ENCODE peak calls at places on chromosome 14, in seven cellular contexts. Q is GM12878, Z is HCT116, D is K562, T is SK-N-SH, V is H1, I is HepG2. W is an unnamed sample.

GRCh38 chr14:24274101-24274543 is 2.7 kb upstream of the RABGGTA start:
- DNase-seq in I (no peak), Q (peak), Z (no peak), V (no peak), D (no peak), T (no peak), W (no peak)

GRCh38 chr14:74240794-74241610 is 1.8 kb downstream of the VSX2 start:
- DNase-seq in Q (no peak), I (no peak), T (peak), V (no peak), Z (no peak), D (no peak), W (no peak)

GRCh38 chr14:80996049-80996901 is 40.9 kb downstream of the TSHR start:
- DNase-seq in Q (no peak), V (no peak), T (peak), I (peak), Z (peak), D (peak), W (peak)

GRCh38 chr14:86604546-86604945 is 1074.6 kb downstream of the FLRT2 start:
- DNase-seq in V (no peak), I (no peak), Z (no peak), T (no peak), D (no peak), Q (no peak), W (no peak)

GRCh38 chr14:51283402-51283825 is 43.4 kb downstream of the TMX1 start:
- DNase-seq in V (no peak), T (peak), Q (no peak), D (peak), I (peak), Z (peak), W (peak)

GRCh38 chr14:23384364-23385080 is 7.7 kb downstream of the CMTM5 start:
- DNase-seq in I (no peak), V (no peak), Q (no peak), D (no peak), Z (no peak), T (no peak), W (no peak)

GRCh38 chr14:99479903-99480855 is 480 bp downstream of the SETD3 start:
- DNase-seq in V (no peak), D (peak), T (peak), Z (peak), I (peak), Q (no peak), W (no peak)

GRCh38 chr14:79658224-79658623 is 553.1 kb downstream of the DIO2 start:
- DNase-seq in D (no peak), T (no peak), Q (no peak), I (no peak), V (no peak), Z (no peak), W (no peak)

GRCh38 chr14:23358042-23358441 is 5.4 kb upstream of the SLC22A17 start:
- DNase-seq in Q (no peak), V (no peak), I (no peak), Z (no peak), T (no peak), D (no peak), W (no peak)

GRCh38 chr14:22563987-22564386 is 25.0 kb downstream of the DAD1 start:
- DNase-seq in T (no peak), D (no peak), Z (no peak), I (no peak), Q (peak), V (no peak), W (no peak)

GRCh38 chr14:33432407-33433023 is 493.8 kb downstream of the NPAS3 start:
- DNase-seq in T (no peak), D (no peak), I (peak), V (no peak), Q (no peak), Z (no peak), W (no peak)

GRCh38 chr14:73785336-73785833 is 66.2 kb upstream of the PTGR2 start:
- DNase-seq in T (peak), D (no peak), V (no peak), I (peak), Z (no peak), Q (no peak), W (peak)

GRCh38 chr14:102694530-102695171 is 82.6 kb upstream of the TRAF3 start:
- DNase-seq in V (peak), Z (peak), D (peak), I (peak), T (peak), Q (peak), W (peak)

GRCh38 chr14:95507174-95507573 is 9.3 kb downstream of the SYNE3 start:
- DNase-seq in I (no peak), Q (no peak), T (no peak), Z (no peak), D (peak), V (no peak), W (no peak)

GRCh38 chr14:67411820-67412421 is at the start of gene PLEK2:
- DNase-seq in Z (peak), D (no peak), V (no peak), Q (no peak), T (peak), I (no peak), W (no peak)

GRCh38 chr14:22887260-22887989 is 4.4 kb downstream of the REM2 start:
- DNase-seq in I (no peak), Z (peak), T (peak), Q (peak), V (no peak), D (peak), W (peak)

GRCh38 chr14:52000019-52000582 is 10.8 kb downstream of the RTRAF start:
- DNase-seq in Z (no peak), D (no peak), Q (no peak), T (no peak), V (no peak), I (no peak), W (no peak)

GRCh38 chr14:20799444-20799843 is 3.2 kb downstream of the RNASE1 start:
- DNase-seq in T (no peak), Q (no peak), V (no peak), D (no peak), I (no peak), Z (no peak), W (no peak)

GRCh38 chr14:71833476-71833875 is 98.8 kb upstream of the RGS6 start:
- DNase-seq in V (no peak), I (no peak), Z (no peak), Q (no peak), D (no peak), T (no peak), W (no peak)

GRCh38 chr14:98133806-98134205 is 1138.2 kb downstream of the BCL11B start:
- DNase-seq in D (peak), T (no peak), Q (no peak), Z (no peak), I (no peak), V (no peak), W (no peak)

GRCh38 chr14:99277534-99277933 is 5.5 kb upstream of the BCL11B start:
- DNase-seq in T (no peak), Z (no peak), I (no peak), D (no peak), V (no peak), Q (no peak), W (no peak)

GRCh38 chr14:105193916-105194782 is 13.0 kb upstream of the NUDT14 start:
- DNase-seq in Q (no peak), T (peak), I (no peak), V (no peak), D (no peak), Z (no peak), W (no peak)

GRCh38 chr14:68282479-68283377 is 463.1 kb downstream of the RAD51B start:
- DNase-seq in T (no peak), I (peak), Q (peak), Z (no peak), D (no peak), V (no peak), W (no peak)

GRCh38 chr14:50830044-50830931 is 674 bp downstream of the NIN start:
- DNase-seq in I (peak), T (peak), Z (no peak), Q (peak), D (peak), V (no peak), W (no peak)

GRCh38 chr14:79548836-79549235 is 662.5 kb downstream of the DIO2 start:
- DNase-seq in Z (no peak), Q (no peak), D (no peak), I (no peak), V (no peak), T (no peak), W (no peak)

GRCh38 chr14:59254146-59254910 is 65.9 kb downstream of the DAAM1 start:
- DNase-seq in I (no peak), V (no peak), D (no peak), Q (no peak), T (peak), Z (no peak), W (no peak)

GRCh38 chr14:54529811-54530210 is 20.1 kb downstream of the CGRRF1 start:
- DNase-seq in Z (no peak), D (no peak), I (no peak), T (no peak), V (no peak), Q (no peak), W (no peak)

GRCh38 chr14:77024171-77024627 is 4.3 kb downstream of the IRF2BPL start:
- DNase-seq in D (peak), V (no peak), I (peak), Z (no peak), T (no peak), Q (no peak), W (no peak)

GRCh38 chr14:91749857-91750256 is 18.0 kb upstream of the CATSPERB start:
- DNase-seq in D (no peak), I (no peak), V (no peak), Q (no peak), T (no peak), Z (no peak), W (no peak)

GRCh38 chr14:55807059-55807499 is 227.1 kb downstream of the KTN1 start:
- DNase-seq in Q (no peak), D (peak), I (peak), T (peak), Z (peak), V (no peak), W (no peak)

GRCh38 chr14:25055998-25056687 is 6.2 kb upstream of the STXBP6 start:
- DNase-seq in Z (no peak), D (no peak), T (no peak), I (no peak), Q (no peak), V (no peak), W (no peak)

GRCh38 chr14:54211562-54212308 is 185.1 kb upstream of the CDKN3 start:
- DNase-seq in Q (no peak), I (no peak), V (no peak), T (no peak), D (no peak), Z (peak), W (no peak)

DNA sequence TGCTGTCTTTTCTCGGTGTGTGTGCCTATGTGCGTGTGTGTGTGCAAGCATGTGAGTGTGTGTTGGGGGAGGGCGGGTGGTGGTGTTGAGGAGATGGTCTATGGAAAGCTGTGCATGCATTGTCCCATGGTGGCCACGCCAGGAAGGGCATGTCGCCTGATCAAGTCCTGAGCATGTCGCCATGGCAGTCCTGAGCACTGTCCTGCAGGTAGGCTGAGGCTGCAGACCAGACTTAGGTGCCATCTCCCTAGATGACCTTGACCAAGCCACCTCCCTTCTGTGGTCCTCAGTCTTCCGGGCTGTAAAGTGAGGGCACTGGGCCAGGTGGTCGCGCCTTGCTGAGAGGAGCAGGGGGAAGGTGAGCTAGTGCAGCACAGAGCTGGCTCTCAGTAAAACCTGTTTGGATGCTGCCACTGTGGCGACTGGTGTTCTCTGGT is 81.4 kb downstream of the PAPOLA start:
- DNase-seq in D (no peak), V (no peak), I (no peak), T (no peak), Z (no peak), Q (no peak), W (no peak)
- TF ChIP-seq SIN3A in D (no peak), V (no peak), I (no peak), T (no peak), Z (no peak), Q (no peak), W (no peak)

DNA sequence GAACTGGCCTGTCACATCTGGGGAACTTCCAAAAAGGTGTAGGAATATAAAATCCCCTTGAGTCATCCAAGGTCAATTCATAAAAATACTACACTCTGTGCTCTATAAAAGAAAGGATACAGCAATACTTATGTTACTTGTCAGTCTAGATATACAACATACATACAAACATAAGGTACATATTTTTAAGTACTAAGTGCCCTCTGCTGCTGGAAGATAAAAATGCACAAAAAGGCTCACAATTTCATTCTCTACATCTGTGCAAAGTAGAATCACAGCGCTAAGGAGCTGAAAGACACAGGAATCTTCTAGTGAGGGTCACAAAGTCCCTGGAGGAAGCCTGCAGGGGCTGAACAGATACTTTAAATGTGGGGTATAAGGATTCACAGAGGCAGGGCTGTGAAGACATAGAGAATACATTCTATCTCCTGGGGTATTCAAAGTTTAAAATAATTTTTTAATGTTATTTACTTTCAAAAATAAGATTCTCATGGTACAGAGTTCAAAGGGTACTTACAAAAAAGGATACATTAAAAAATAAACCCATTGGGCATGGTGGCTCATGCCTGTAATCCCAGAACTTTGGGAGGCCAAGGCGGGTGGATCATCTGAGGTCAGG is 10.2 kb upstream of the GOLGA5 start:
- DNase-seq in D (peak), Q (no peak), V (no peak), Z (peak), T (peak), I (peak), W (peak)
- TF ChIP-seq CTCF in D (peak), Q (peak), V (no peak), Z (peak), T (peak), I (peak), W (peak)

GRCh38 chr14:101408077-101408831 is 153.0 kb upstream of the DIO3 start:
- DNase-seq in I (no peak), Q (no peak), D (no peak), Z (no peak), T (no peak), V (no peak), W (no peak)
- TF ChIP-seq SIN3A in I (no peak), Q (no peak), D (no peak), Z (no peak), T (no peak), V (no peak), W (no peak)

GRCh38 chr14:37501877-37502276 is 93.2 kb downstream of the FOXA1 start:
- DNase-seq in Q (no peak), T (no peak), D (no peak), V (no peak), I (no peak), Z (no peak), W (no peak)

GRCh38 chr14:37493606-37494005 is 101.4 kb downstream of the FOXA1 start:
- DNase-seq in Q (no peak), Z (no peak), V (no peak), T (no peak), D (no peak), I (peak), W (no peak)

DNA sequence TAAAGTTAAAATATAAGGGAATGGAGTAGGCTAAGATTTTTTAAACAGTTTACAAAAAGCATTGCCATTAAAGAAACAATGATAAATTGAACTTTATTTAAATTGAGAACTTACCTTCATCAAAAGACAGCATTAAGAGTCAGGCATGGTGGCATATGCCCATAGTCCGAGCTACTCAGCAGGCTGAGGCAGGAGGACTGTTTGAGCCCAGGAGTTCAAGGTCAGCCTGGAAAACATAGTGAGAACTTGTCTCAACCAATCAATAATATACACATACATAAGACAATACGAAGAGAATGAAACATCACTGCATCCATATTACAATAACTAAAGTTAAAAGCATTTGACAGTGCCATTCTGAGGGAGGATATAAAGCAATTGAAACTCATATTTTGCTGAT is 97.6 kb downstream of the FOXA1 start:
- DNase-seq in T (no peak), Q (no peak), Z (no peak), I (peak), D (no peak), V (no peak), W (no peak)
- TF ChIP-seq CTCF in T (no peak), Q (no peak), Z (no peak), I (no peak), D (no peak), V (no peak), W (no peak)

GRCh38 chr14:104087981-104088850 is 2.7 kb downstream of the ASPG start:
- DNase-seq in D (no peak), I (peak), V (no peak), Q (no peak), T (no peak), Z (no peak), W (no peak)
- TF ChIP-seq SIN3A in D (no peak), I (no peak), V (no peak), Q (no peak), T (no peak), Z (no peak), W (no peak)

GRCh38 chr14:61474671-61475070 is 153.3 kb downstream of the PRKCH start:
- DNase-seq in V (no peak), Z (no peak), I (no peak), D (no peak), Q (no peak), T (no peak), W (no peak)
- TF ChIP-seq CTCF in V (no peak), Z (no peak), I (no peak), D (no peak), Q (no peak), T (no peak), W (no peak)

DNA sequence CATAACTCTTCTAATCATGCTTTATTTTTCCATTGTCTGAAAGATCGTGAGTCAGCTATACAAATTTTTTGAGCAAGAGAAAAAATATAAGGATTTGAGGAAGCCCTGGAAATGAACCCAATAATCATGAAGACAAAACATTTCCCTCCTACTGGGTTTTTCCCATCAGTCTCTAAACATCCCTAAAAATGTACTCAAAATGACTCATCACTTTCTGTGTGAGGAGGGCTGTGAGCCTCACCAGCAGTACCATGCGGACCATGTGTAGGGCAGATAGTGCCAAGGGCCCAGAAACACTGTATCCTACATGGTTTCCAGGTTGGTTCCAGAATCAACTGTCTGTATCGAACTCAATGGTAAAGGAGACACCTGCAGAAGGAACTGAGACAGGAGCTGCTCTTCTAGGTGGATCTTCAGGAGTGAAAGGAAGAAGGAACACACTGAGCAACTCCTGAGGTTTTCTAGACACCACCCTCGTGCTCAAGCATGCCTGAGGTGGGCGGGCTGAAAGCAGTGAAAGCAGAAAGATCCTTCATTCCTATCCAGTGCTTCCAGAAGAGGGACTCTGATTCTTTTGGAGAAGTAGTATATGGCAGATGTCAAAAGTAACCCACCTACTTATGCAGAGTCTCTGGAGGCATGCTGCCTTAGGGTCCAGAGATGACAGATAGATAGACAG is 48.6 kb upstream of the RHOJ start:
- DNase-seq in V (no peak), Z (no peak), D (no peak), T (no peak), Q (no peak), I (no peak), W (no peak)
- TF ChIP-seq SIN3A in V (no peak), Z (no peak), D (no peak), T (no peak), Q (no peak), I (no peak), W (no peak)

GRCh38 chr14:57549165-57549564 is 55.5 kb upstream of the CCDC198 start:
- DNase-seq in Q (no peak), I (no peak), T (no peak), D (no peak), Z (no peak), V (no peak), W (no peak)

GRCh38 chr14:57547131-57547530 is 53.5 kb upstream of the CCDC198 start:
- DNase-seq in D (no peak), Q (no peak), Z (no peak), T (no peak), V (no peak), I (no peak), W (no peak)

GRCh38 chr14:57549765-57550420 is 56.2 kb upstream of the CCDC198 start:
- DNase-seq in Z (no peak), V (no peak), D (no peak), T (no peak), I (no peak), Q (no peak), W (no peak)
- TF ChIP-seq CTCF in Z (no peak), V (no peak), D (no peak), T (no peak), I (no peak), Q (no peak), W (no peak)

W was measured in Panc1.